ENCODE peak calls at places on chromosomes 1 and 21, in seven cellular contexts. G is IMR-90, D is mesenchymal stem cell, P is neuronal stem cell, Z is H9, Y is trophoblast cell, W is mesendoderm. N is an unnamed sample.

GRCh38 chr1:88058205-88058604 is 625.9 kb upstream of the PKN2 start:
- DNase-seq in Y (no peak), W (no peak), D (no peak), P (no peak), G (no peak), Z (no peak), N (no peak)

GRCh38 chr1:91555074-91555730 is 54.6 kb downstream of the CDC7 start:
- DNase-seq in P (no peak), Y (no peak), W (no peak), G (peak; percentile 54), Z (no peak), D (peak; percentile 47), N (no peak)

GRCh38 chr1:246159290-246160227 is 347.5 kb downstream of the SMYD3 start:
- DNase-seq in W (no peak), P (no peak), Y (peak; percentile 9), G (no peak), Z (no peak), D (no peak), N (no peak)

GRCh38 chr1:21313146-21313885 is 23.1 kb upstream of the ECE1 start:
- DNase-seq in Z (no peak), Y (no peak), W (no peak), G (peak; percentile 88), D (peak; percentile 80), P (no peak), N (no peak)

GRCh38 chr21:32233722-32234301 is 45.0 kb downstream of the MIS18A start:
- DNase-seq in D (no peak), Z (no peak), P (no peak), Y (no peak), W (no peak), G (no peak), N (no peak)

GRCh38 chr1:110489973-110490542 is 28.9 kb downstream of the KCNA10 start:
- DNase-seq in D (no peak), G (no peak), P (no peak), W (no peak), Z (no peak), Y (no peak), N (no peak)

GRCh38 chr1:71921935-71922559 is 360.3 kb downstream of the NEGR1 start:
- DNase-seq in G (no peak), P (no peak), D (no peak), Y (no peak), Z (no peak), W (no peak), N (no peak)

GRCh38 chr1:212328248-212328647 is 43.0 kb downstream of the PPP2R5A start:
- DNase-seq in P (no peak), G (peak; percentile 45), D (peak; percentile 33), Y (no peak), W (no peak), Z (no peak), N (no peak)

GRCh38 chr21:44845418-44846200 is 27.7 kb upstream of the SUMO3 start:
- DNase-seq in W (peak; percentile 87), P (peak; percentile 55), D (peak; percentile 67), Y (peak; percentile 57), Z (peak; percentile 91), G (peak; percentile 24), N (peak; percentile 90)

GRCh38 chr1:25671929-25672328 is 55.3 kb downstream of the MAN1C1 start:
- DNase-seq in G (no peak), P (no peak), Y (no peak), Z (no peak), D (no peak), W (no peak), N (no peak)

GRCh38 chr1:54200519-54200997 is 591 bp downstream of the MRPL37 start:
- DNase-seq in W (no peak), G (peak; percentile 6), Z (no peak), Y (no peak), D (peak; percentile 36), P (no peak), N (no peak)

GRCh38 chr1:79380078-79380477 is 373.5 kb upstream of the ADGRL4 start:
- DNase-seq in Y (no peak), D (no peak), G (no peak), P (no peak), W (peak; percentile 23), Z (no peak), N (no peak)

GRCh38 chr1:219582310-219582709 is 30.6 kb downstream of the ZC3H11B start:
- DNase-seq in W (no peak), G (peak; percentile 55), Y (no peak), Z (no peak), P (no peak), D (peak; percentile 30), N (no peak)

GRCh38 chr1:200072636-200073285 is 45.3 kb downstream of the NR5A2 start:
- DNase-seq in G (no peak), Z (no peak), D (peak; percentile 8), P (no peak), Y (no peak), W (no peak), N (no peak)

GRCh38 chr1:111762332-111762731 is 6.6 kb downstream of the DDX20 start:
- DNase-seq in W (no peak), Z (no peak), D (no peak), Y (no peak), G (no peak), P (no peak), N (no peak)

GRCh38 chr21:25906554-25906953 is 171.8 kb downstream of the GABPA start:
- DNase-seq in Y (no peak), D (no peak), P (no peak), W (no peak), Z (no peak), G (no peak), N (no peak)

GRCh38 chr1:184419734-184420161 is 32.9 kb downstream of the C1orf21 start:
- DNase-seq in Z (no peak), Y (peak; percentile 54), D (peak; percentile 88), P (no peak), G (peak; percentile 36), W (no peak), N (no peak)

GRCh38 chr1:92444351-92444750 is 42.4 kb downstream of the GFI1 start:
- DNase-seq in P (no peak), D (peak; percentile 52), Y (peak; percentile 18), W (peak; percentile 79), G (peak; percentile 63), Z (no peak), N (no peak)

GRCh38 chr21:37087188-37087587 is 14.1 kb downstream of the TTC3 start:
- DNase-seq in P (no peak), D (peak; percentile 72), G (peak; percentile 82), W (peak; percentile 8), Y (peak; percentile 38), Z (no peak), N (no peak)

GRCh38 chr1:229693124-229693523 is 67.1 kb downstream of the URB2 start:
- DNase-seq in Y (no peak), P (no peak), W (no peak), Z (no peak), G (no peak), D (peak; percentile 24), N (no peak)

GRCh38 chr1:244710474-244711062 is 57.6 kb downstream of the DESI2 start:
- DNase-seq in G (no peak), Y (no peak), W (no peak), D (no peak), Z (no peak), P (no peak), N (no peak)

GRCh38 chr1:156090822-156091188 is 8.5 kb upstream of the MEX3A start:
- DNase-seq in Z (peak; percentile 93), D (peak; percentile 80), P (peak; percentile 83), G (peak; percentile 71), Y (peak; percentile 95), W (peak; percentile 91), N (no peak)

GRCh38 chr1:25889470-25889869 is 14.0 kb upstream of the PAQR7 start:
- DNase-seq in G (peak; percentile 43), W (peak; percentile 21), D (no peak), Y (peak; percentile 54), P (no peak), Z (no peak), N (no peak)

GRCh38 chr1:224554056-224554455 is 62.1 kb upstream of the CNIH3 start:
- DNase-seq in Z (no peak), G (no peak), D (no peak), W (no peak), Y (no peak), P (no peak), N (no peak)

DNA sequence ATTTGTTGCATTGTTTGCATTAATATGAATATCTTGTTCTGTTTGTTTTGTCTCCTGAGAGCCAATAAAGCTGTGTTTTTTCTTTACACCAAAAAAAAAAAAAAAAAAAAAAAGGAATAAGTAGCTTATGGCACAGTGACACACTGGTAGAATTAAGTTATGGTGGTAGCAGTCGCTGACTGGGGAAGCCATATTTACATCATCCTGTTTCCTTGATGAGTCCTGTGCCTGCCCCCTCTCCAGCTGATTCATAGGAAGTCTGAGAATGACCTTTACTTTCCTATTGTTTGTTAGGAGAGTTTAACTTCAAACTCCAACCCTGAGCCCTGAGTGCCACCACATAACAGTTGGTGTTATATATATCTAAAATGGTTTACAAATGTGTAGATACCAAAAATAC is 62.2 kb downstream of the OBSCN start:
- DNase-seq in Z (no peak), W (no peak), Y (no peak), G (peak; percentile 81), P (no peak), D (peak; percentile 70), N (no peak)
- H2BK5ac ChIP-seq in Z (no peak overlapping the region), W (no peak overlapping the region), Y (no peak overlapping the region), G (peak overlapping the region; percentile 24), P (no peak overlapping the region), D (no peak overlapping the region), N (no peak overlapping the region)

GRCh38 chr1:37621326-37621870 is 13.3 kb downstream of the RSPO1 start:
- DNase-seq in D (no peak), G (no peak), Y (no peak), Z (no peak), P (no peak), W (no peak), N (no peak)

GRCh38 chr1:37616330-37616729 is 18.4 kb downstream of the RSPO1 start:
- DNase-seq in W (no peak), G (no peak), Z (no peak), P (no peak), D (no peak), Y (no peak), N (no peak)

GRCh38 chr1:37622131-37622530 is 12.6 kb downstream of the RSPO1 start:
- DNase-seq in G (no peak), W (peak; percentile 59), Y (no peak), Z (peak; percentile 77), D (no peak), P (no peak), N (no peak)

GRCh38 chr1:37620707-37621106 is 14.0 kb downstream of the RSPO1 start:
- DNase-seq in Z (no peak), G (no peak), W (no peak), Y (no peak), P (no peak), D (no peak), N (no peak)
- H2BK5ac ChIP-seq in Z (no peak overlapping the region), G (no peak overlapping the region), W (no peak overlapping the region), Y (no peak overlapping the region), P (no peak overlapping the region), D (no peak overlapping the region), N (no peak overlapping the region)

DNA sequence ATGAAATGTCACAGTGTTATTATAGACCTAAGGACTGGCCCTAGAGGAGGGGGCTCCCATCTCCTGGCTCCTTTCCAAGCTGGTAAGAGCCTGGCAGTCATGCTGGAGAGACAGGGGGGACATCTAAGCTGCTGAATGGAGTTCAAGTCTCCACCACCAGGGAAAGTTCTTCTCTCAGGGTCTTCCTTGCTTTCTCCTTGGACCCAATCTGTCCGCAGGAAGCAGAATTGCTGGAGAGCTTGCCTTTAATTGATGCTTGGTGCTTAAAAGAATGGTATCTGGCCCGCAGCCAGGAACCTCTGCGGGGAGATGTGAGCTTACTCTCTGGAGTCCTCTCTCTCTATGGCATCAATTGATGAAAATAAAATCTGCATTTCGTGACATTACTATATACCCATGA is 25.1 kb downstream of the IRF2BP2 start:
- DNase-seq in D (peak; percentile 42), P (no peak), Z (no peak), G (no peak), Y (no peak), W (no peak), N (no peak)
- H2BK5ac ChIP-seq in D (no peak overlapping the region), P (no peak overlapping the region), Z (no peak overlapping the region), G (no peak overlapping the region), Y (no peak overlapping the region), W (no peak overlapping the region), N (no peak overlapping the region)

GRCh38 chr1:205507896-205508714 is 3.6 kb downstream of the CDK18 start:
- DNase-seq in P (no peak), D (no peak), G (no peak), Y (no peak), Z (no peak), W (no peak), N (no peak)
- H2BK5ac ChIP-seq in P (no peak overlapping the region), D (no peak overlapping the region), G (no peak overlapping the region), Y (no peak overlapping the region), Z (no peak overlapping the region), W (no peak overlapping the region), N (no peak overlapping the region)